ENCODE peak calls at places on chromosomes 1 and 21, in eight cellular contexts. One of them, this sample, is unnamed.

GRCh38 chr1:229410692-229411433 is 23.0 kb downstream of the ACTA1 start:
- DNase-seq in GM23338: peak; percentile 61
- DNase-seq in HCT116: no peak
- DNase-seq in OCI-LY7: no peak
- DNase-seq in SK-N-SH: peak; percentile 86
- DNase-seq in MM.1S: peak; percentile 38
- DNase-seq in PC-3: peak; percentile 72
- DNase-seq in hepatocyte: peak; percentile 87
- DNase-seq in this sample: peak; percentile 31

GRCh38 chr21:34795152-34796141 is 126.7 kb downstream of the CLIC6 start:
- DNase-seq in GM23338: no peak
- DNase-seq in HCT116: peak; percentile 61
- DNase-seq in OCI-LY7: no peak
- DNase-seq in SK-N-SH: no peak
- DNase-seq in MM.1S: no peak
- DNase-seq in PC-3: peak; percentile 92
- DNase-seq in hepatocyte: peak; percentile 68
- DNase-seq in this sample: no peak

GRCh38 chr1:6459850-6460265 is 6.1 kb downstream of the TNFRSF25 start:
- DNase-seq in GM23338: no peak
- DNase-seq in HCT116: no peak
- DNase-seq in OCI-LY7: no peak
- DNase-seq in SK-N-SH: no peak
- DNase-seq in MM.1S: no peak
- DNase-seq in PC-3: no peak
- DNase-seq in hepatocyte: no peak
- DNase-seq in this sample: no peak

GRCh38 chr1:151737479-151737878 is 16.2 kb downstream of the RIIAD1 start:
- DNase-seq in GM23338: no peak
- DNase-seq in HCT116: no peak
- DNase-seq in OCI-LY7: peak; percentile 8
- DNase-seq in SK-N-SH: no peak
- DNase-seq in MM.1S: no peak
- DNase-seq in PC-3: no peak
- DNase-seq in hepatocyte: no peak
- DNase-seq in this sample: no peak

GRCh38 chr21:31927872-31928476 is 55.2 kb downstream of the HUNK start:
- DNase-seq in GM23338: no peak
- DNase-seq in HCT116: no peak
- DNase-seq in OCI-LY7: no peak
- DNase-seq in SK-N-SH: no peak
- DNase-seq in MM.1S: no peak
- DNase-seq in PC-3: no peak
- DNase-seq in hepatocyte: no peak
- DNase-seq in this sample: no peak

GRCh38 chr1:4021153-4021894 is 121.3 kb upstream of the C1orf174 start:
- DNase-seq in GM23338: no peak
- DNase-seq in HCT116: no peak
- DNase-seq in OCI-LY7: no peak
- DNase-seq in SK-N-SH: no peak
- DNase-seq in MM.1S: no peak
- DNase-seq in PC-3: no peak
- DNase-seq in hepatocyte: peak; percentile 2
- DNase-seq in this sample: no peak

GRCh38 chr1:2555634-2556276 is 416 bp upstream of the TNFRSF14 start:
- DNase-seq in GM23338: no peak
- DNase-seq in HCT116: no peak
- DNase-seq in OCI-LY7: peak; percentile 45
- DNase-seq in SK-N-SH: no peak
- DNase-seq in MM.1S: peak; percentile 48
- DNase-seq in PC-3: peak; percentile 23
- DNase-seq in hepatocyte: no peak
- DNase-seq in this sample: no peak

GRCh38 chr1:13732971-13733667 is 33.1 kb downstream of the PRDM2 start:
- DNase-seq in GM23338: no peak
- DNase-seq in HCT116: no peak
- DNase-seq in OCI-LY7: peak; percentile 67
- DNase-seq in SK-N-SH: no peak
- DNase-seq in MM.1S: no peak
- DNase-seq in PC-3: no peak
- DNase-seq in hepatocyte: no peak
- DNase-seq in this sample: no peak

GRCh38 chr21:8992731-8993174 is 1528.6 kb upstream of the TPTE start:
- DNase-seq in GM23338: peak; percentile 72
- DNase-seq in HCT116: no peak
- DNase-seq in OCI-LY7: no peak
- DNase-seq in SK-N-SH: no peak
- DNase-seq in MM.1S: no peak
- DNase-seq in PC-3: peak; percentile 1
- DNase-seq in hepatocyte: no peak
- DNase-seq in this sample: no peak

GRCh38 chr21:26626187-26626586 is 53.1 kb upstream of the CYYR1 start:
- DNase-seq in GM23338: no peak
- DNase-seq in HCT116: no peak
- DNase-seq in OCI-LY7: no peak
- DNase-seq in SK-N-SH: no peak
- DNase-seq in MM.1S: no peak
- DNase-seq in PC-3: no peak
- DNase-seq in hepatocyte: no peak
- DNase-seq in this sample: no peak

DNA sequence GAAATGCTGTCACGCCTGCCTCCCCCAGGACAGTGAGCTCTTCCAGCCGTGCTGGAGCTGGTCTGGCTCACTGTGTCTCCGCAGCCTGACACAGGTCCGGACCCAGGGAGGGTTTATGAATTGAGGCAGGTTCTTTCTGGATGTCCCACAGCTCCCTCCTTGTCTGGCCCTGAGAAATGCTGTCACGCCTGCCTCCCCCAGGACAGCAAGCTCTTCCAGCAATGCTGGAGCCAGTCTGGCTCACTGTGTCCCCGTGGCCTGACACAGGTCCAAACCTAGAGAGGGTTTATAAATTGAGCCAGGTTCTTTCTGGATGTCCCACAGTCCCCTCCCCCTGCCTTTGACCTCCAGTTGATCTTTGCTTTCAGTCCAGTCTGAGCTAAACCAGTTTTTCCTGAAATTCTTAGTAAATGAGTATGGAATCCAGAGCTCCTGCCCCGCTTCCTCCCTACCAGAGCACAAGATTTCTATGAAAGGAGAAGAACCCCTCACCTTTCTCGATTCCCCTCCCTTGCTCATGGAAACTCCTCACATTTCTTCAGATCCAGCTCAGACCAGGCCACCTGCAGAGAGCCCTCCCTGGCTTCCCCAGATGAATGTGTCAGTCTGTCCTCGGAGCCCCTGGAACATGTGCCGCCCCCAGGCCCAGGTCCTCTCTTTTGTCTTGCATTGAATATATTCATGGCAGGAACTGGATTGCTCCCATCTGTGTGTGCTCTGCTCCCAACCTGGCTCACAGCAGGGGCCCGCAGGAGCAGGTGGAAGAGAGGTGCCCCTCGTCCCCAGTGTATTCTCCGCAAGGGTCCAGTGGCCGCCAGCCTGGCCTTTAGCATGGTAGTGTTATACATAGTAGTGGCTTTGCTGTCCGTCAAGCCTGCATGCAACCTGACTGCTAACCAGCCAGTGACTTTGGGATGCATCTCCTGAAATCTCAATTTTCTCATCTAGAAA is 116.3 kb downstream of the EPHB2 start:
- DNase-seq in GM23338: peak; percentile 70
- DNase-seq in HCT116: no peak
- DNase-seq in OCI-LY7: no peak
- DNase-seq in SK-N-SH: no peak
- DNase-seq in MM.1S: no peak
- DNase-seq in PC-3: peak; percentile 86
- DNase-seq in hepatocyte: peak; percentile 73
- DNase-seq in this sample: peak; percentile 75
- H3K9me2 ChIP-seq in GM23338: no peaks in the 10 kb centered on the region
- H3K9me2 ChIP-seq in HCT116: no peaks in the 10 kb centered on the region
- H3K9me2 ChIP-seq in OCI-LY7: no peaks in the 10 kb centered on the region
- H3K9me2 ChIP-seq in SK-N-SH: no peaks in the 10 kb centered on the region
- H3K9me2 ChIP-seq in MM.1S: no peaks in the 10 kb centered on the region
- H3K9me2 ChIP-seq in PC-3: no peaks in the 10 kb centered on the region
- H3K9me2 ChIP-seq in hepatocyte: no peaks in the 10 kb centered on the region
- H3K9me2 ChIP-seq in this sample: no peaks in the 10 kb centered on the region

DNA sequence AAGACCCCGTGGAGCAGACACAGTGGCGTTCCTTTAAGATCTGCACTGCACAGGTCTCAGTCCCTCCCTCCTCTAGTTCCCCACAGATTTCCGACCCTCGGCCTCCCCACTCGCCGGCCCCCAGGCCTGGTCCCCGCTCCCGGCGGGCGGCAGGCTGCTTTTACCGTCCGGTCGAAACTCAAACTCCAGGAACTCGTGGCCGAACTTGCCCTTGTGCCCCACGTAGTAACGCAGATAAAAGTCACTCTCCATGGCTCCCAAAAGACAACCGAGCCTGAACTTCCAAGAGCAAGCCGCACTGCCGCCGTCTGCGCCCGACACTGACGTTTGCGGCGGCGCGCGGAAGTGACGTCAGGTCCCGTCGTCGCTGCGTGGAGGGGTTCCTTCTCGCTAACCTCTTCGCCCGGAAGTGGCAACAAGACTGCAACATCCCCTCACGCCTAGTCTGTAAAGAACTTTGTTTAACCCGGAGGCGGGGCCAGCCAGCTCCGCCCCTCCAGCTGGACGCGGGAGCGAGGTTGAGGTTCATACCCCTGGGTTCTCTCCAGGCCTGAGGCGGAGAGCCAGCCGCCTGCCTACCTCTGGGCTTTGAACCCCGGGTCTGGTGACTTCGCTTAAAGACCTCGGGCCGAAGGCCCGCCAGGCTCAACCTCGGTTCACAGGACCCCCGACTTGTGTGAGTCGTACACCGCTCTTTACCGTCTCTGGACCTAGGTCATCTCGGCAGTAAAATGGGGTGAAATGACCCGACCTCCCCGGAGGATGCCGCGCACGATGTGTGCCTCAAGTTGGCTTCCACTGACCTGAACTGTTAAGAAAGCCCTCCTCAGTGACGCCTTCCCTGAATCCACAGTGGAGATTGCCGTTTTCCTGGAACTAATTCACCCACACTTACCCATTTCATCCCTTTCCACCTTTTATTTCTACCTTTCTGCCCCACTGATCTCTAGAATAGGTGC is at the start of gene MAGOH:
- DNase-seq in GM23338: peak; percentile 98
- DNase-seq in HCT116: peak; percentile 89
- DNase-seq in OCI-LY7: peak; percentile 96
- DNase-seq in SK-N-SH: peak; percentile 96
- DNase-seq in MM.1S: peak; percentile 99
- DNase-seq in PC-3: peak; percentile 91
- DNase-seq in hepatocyte: peak; percentile 97
- DNase-seq in this sample: peak; percentile 92
- TF ChIP-seq CTCF in GM23338: no peak
- TF ChIP-seq CTCF in HCT116: no peak
- TF ChIP-seq CTCF in OCI-LY7: no peak
- TF ChIP-seq CTCF in SK-N-SH: no peak
- TF ChIP-seq CTCF in MM.1S: no peak
- TF ChIP-seq CTCF in PC-3: no peak
- TF ChIP-seq CTCF in hepatocyte: no peak
- TF ChIP-seq CTCF in this sample: no peak

GRCh38 chr21:29133241-29133640 is 2.8 kb downstream of the MAP3K7CL start:
- DNase-seq in GM23338: no peak
- DNase-seq in HCT116: no peak
- DNase-seq in OCI-LY7: no peak
- DNase-seq in SK-N-SH: no peak
- DNase-seq in MM.1S: no peak
- DNase-seq in PC-3: no peak
- DNase-seq in hepatocyte: no peak
- DNase-seq in this sample: no peak
- H3K4me2 ChIP-seq in GM23338: no peak overlapping the region
- H3K4me2 ChIP-seq in HCT116: no peak overlapping the region
- H3K4me2 ChIP-seq in OCI-LY7: no peak overlapping the region
- H3K4me2 ChIP-seq in SK-N-SH: no peak overlapping the region
- H3K4me2 ChIP-seq in MM.1S: no peak overlapping the region
- H3K4me2 ChIP-seq in PC-3: no peak overlapping the region
- H3K4me2 ChIP-seq in hepatocyte: no peak overlapping the region
- H3K4me2 ChIP-seq in this sample: no peak overlapping the region

GRCh38 chr1:21899972-21900371 is 37.1 kb downstream of the HSPG2 start:
- DNase-seq in GM23338: no peak
- DNase-seq in HCT116: no peak
- DNase-seq in OCI-LY7: no peak
- DNase-seq in SK-N-SH: no peak
- DNase-seq in MM.1S: no peak
- DNase-seq in PC-3: no peak
- DNase-seq in hepatocyte: no peak
- DNase-seq in this sample: no peak

GRCh38 chr1:21900766-21901472 is 36.2 kb downstream of the HSPG2 start:
- DNase-seq in GM23338: no peak
- DNase-seq in HCT116: no peak
- DNase-seq in OCI-LY7: no peak
- DNase-seq in SK-N-SH: no peak
- DNase-seq in MM.1S: no peak
- DNase-seq in PC-3: no peak
- DNase-seq in hepatocyte: no peak
- DNase-seq in this sample: no peak

GRCh38 chr1:21897844-21898243 is 39.3 kb downstream of the HSPG2 start:
- DNase-seq in GM23338: no peak
- DNase-seq in HCT116: no peak
- DNase-seq in OCI-LY7: no peak
- DNase-seq in SK-N-SH: no peak
- DNase-seq in MM.1S: no peak
- DNase-seq in PC-3: no peak
- DNase-seq in hepatocyte: no peak
- DNase-seq in this sample: no peak

GRCh38 chr1:21898326-21899155 is 38.6 kb downstream of the HSPG2 start:
- DNase-seq in GM23338: no peak
- DNase-seq in HCT116: no peak
- DNase-seq in OCI-LY7: no peak
- DNase-seq in SK-N-SH: no peak
- DNase-seq in MM.1S: no peak
- DNase-seq in PC-3: no peak
- DNase-seq in hepatocyte: no peak
- DNase-seq in this sample: no peak

GRCh38 chr1:21899267-21899810 is 37.8 kb downstream of the HSPG2 start:
- DNase-seq in GM23338: no peak
- DNase-seq in HCT116: no peak
- DNase-seq in OCI-LY7: no peak
- DNase-seq in SK-N-SH: no peak
- DNase-seq in MM.1S: no peak
- DNase-seq in PC-3: no peak
- DNase-seq in hepatocyte: no peak
- DNase-seq in this sample: no peak
- H3K9me2 ChIP-seq in GM23338: no peaks in the 10 kb centered on the region
- H3K9me2 ChIP-seq in HCT116: no peaks in the 10 kb centered on the region
- H3K9me2 ChIP-seq in OCI-LY7: no peaks in the 10 kb centered on the region
- H3K9me2 ChIP-seq in SK-N-SH: no peaks in the 10 kb centered on the region
- H3K9me2 ChIP-seq in MM.1S: no peaks in the 10 kb centered on the region
- H3K9me2 ChIP-seq in PC-3: no peaks in the 10 kb centered on the region
- H3K9me2 ChIP-seq in hepatocyte: no peaks in the 10 kb centered on the region
- H3K9me2 ChIP-seq in this sample: no peaks in the 10 kb centered on the region

DNA sequence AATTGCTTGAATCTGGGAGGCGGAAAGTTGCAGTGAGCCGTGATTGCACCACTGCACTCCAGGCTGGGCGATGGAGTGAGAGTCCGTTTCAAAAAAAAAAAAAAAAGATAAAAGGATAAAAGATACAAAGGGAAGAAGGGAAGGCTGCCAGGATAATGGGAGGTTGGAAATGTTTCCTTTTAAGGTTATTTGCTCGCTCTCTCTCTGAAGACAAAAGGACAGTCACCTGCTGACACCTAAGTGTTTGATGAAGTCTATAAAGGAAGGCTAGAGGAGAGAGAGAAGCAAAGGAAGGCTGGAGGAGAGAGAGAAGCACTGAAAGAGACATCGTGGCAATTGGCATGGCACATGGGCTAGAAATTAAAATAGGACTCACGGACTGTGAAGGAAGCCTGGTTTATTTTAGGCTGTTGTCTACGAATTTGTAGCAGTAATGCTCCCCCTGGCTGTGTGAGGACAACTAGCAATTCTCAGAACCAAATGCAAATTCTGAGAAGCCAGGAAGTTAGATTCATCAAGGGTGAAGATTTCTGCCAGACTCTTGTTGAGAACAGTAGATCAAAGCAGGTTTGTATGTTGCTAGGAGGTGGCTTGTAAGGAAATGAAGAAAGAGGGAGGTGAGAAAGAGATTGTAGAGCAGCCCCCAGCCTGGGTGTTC is 154.2 kb downstream of the ZP4 start:
- DNase-seq in GM23338: peak; percentile 75
- DNase-seq in HCT116: no peak
- DNase-seq in OCI-LY7: peak; percentile 32
- DNase-seq in SK-N-SH: peak; percentile 14
- DNase-seq in MM.1S: peak; percentile 56
- DNase-seq in PC-3: peak; percentile 18
- DNase-seq in hepatocyte: peak; percentile 28
- DNase-seq in this sample: no peak
- TF ChIP-seq CTCF in GM23338: peak; percentile 67
- TF ChIP-seq CTCF in HCT116: no peak
- TF ChIP-seq CTCF in OCI-LY7: peak; percentile 66
- TF ChIP-seq CTCF in SK-N-SH: peak; percentile 37
- TF ChIP-seq CTCF in MM.1S: peak; percentile 53
- TF ChIP-seq CTCF in PC-3: peak; percentile 55
- TF ChIP-seq CTCF in hepatocyte: peak; percentile 35
- TF ChIP-seq CTCF in this sample: no peak

This sample was measured in PC-9.